ENCODE peak calls at places on chromosomes 7 and 10, in ten cellular contexts. One of them, this sample, is unnamed.

GRCh38 chr7:150568714-150569113 is 1.5 kb downstream of the GIMAP4 start:
- DNase-seq in cardiac fibroblast: no peak
- DNase-seq in colonic mucosa: no peak
- DNase-seq in GM23338: no peak
- DNase-seq in right lobe of liver: no peak
- DNase-seq in PC-9: no peak
- DNase-seq in Calu3: no peak
- DNase-seq in tibial nerve: no peak
- DNase-seq in uterus: no peak
- DNase-seq in fibroblast of lung: no peak
- DNase-seq in this sample: no peak

GRCh38 chr7:110569486-110569885 is 521.4 kb upstream of the LRRN3 start:
- DNase-seq in right lobe of liver: no peak
- DNase-seq in GM23338: no peak
- DNase-seq in colonic mucosa: no peak
- DNase-seq in PC-9: no peak
- DNase-seq in fibroblast of lung: no peak
- DNase-seq in tibial nerve: no peak
- DNase-seq in cardiac fibroblast: no peak
- DNase-seq in uterus: no peak
- DNase-seq in Calu3: no peak
- DNase-seq in this sample: no peak

GRCh38 chr7:1940402-1940786 is 270.3 kb downstream of the ELFN1 start:
- DNase-seq in Calu3: peak; percentile 51
- DNase-seq in PC-9: no peak
- DNase-seq in cardiac fibroblast: peak; percentile 59
- DNase-seq in fibroblast of lung: peak; percentile 36
- DNase-seq in GM23338: no peak
- DNase-seq in colonic mucosa: peak; percentile 62
- DNase-seq in tibial nerve: peak; percentile 34
- DNase-seq in uterus: no peak
- DNase-seq in right lobe of liver: no peak
- DNase-seq in this sample: peak; percentile 66

GRCh38 chr7:101833799-101834198 is 16.4 kb downstream of the CUX1 start:
- DNase-seq in colonic mucosa: no peak
- DNase-seq in right lobe of liver: peak; percentile 21
- DNase-seq in cardiac fibroblast: no peak
- DNase-seq in Calu3: no peak
- DNase-seq in fibroblast of lung: no peak
- DNase-seq in PC-9: no peak
- DNase-seq in GM23338: no peak
- DNase-seq in uterus: no peak
- DNase-seq in tibial nerve: no peak
- DNase-seq in this sample: no peak

GRCh38 chr10:1715821-1716220 is 21.5 kb downstream of the ADARB2 start:
- DNase-seq in Calu3: peak; percentile 36
- DNase-seq in cardiac fibroblast: no peak
- DNase-seq in right lobe of liver: no peak
- DNase-seq in fibroblast of lung: no peak
- DNase-seq in colonic mucosa: no peak
- DNase-seq in uterus: no peak
- DNase-seq in PC-9: no peak
- DNase-seq in tibial nerve: no peak
- DNase-seq in GM23338: peak; percentile 69
- DNase-seq in this sample: no peak

GRCh38 chr10:44301781-44302400 is 83.0 kb downstream of the CXCL12 start:
- DNase-seq in fibroblast of lung: no peak
- DNase-seq in colonic mucosa: no peak
- DNase-seq in GM23338: no peak
- DNase-seq in Calu3: no peak
- DNase-seq in tibial nerve: no peak
- DNase-seq in cardiac fibroblast: no peak
- DNase-seq in right lobe of liver: no peak
- DNase-seq in PC-9: no peak
- DNase-seq in uterus: no peak
- DNase-seq in this sample: no peak

GRCh38 chr10:78851652-78852051 is 217.1 kb upstream of the ZMIZ1 start:
- DNase-seq in PC-9: no peak
- DNase-seq in right lobe of liver: no peak
- DNase-seq in uterus: no peak
- DNase-seq in cardiac fibroblast: no peak
- DNase-seq in GM23338: no peak
- DNase-seq in colonic mucosa: no peak
- DNase-seq in fibroblast of lung: peak; percentile 22
- DNase-seq in tibial nerve: peak; percentile 30
- DNase-seq in Calu3: no peak
- DNase-seq in this sample: no peak

GRCh38 chr10:132158810-132159209 is 27.9 kb upstream of the DPYSL4 start:
- DNase-seq in GM23338: peak; percentile 38
- DNase-seq in colonic mucosa: no peak
- DNase-seq in cardiac fibroblast: no peak
- DNase-seq in uterus: no peak
- DNase-seq in Calu3: no peak
- DNase-seq in tibial nerve: no peak
- DNase-seq in fibroblast of lung: no peak
- DNase-seq in right lobe of liver: no peak
- DNase-seq in PC-9: no peak
- DNase-seq in this sample: no peak

GRCh38 chr7:158353606-158354570 is 233.7 kb downstream of the PTPRN2 start:
- DNase-seq in Calu3: no peak
- DNase-seq in GM23338: peak; percentile 69
- DNase-seq in right lobe of liver: no peak
- DNase-seq in PC-9: peak; percentile 29
- DNase-seq in tibial nerve: no peak
- DNase-seq in fibroblast of lung: no peak
- DNase-seq in colonic mucosa: peak; percentile 30
- DNase-seq in cardiac fibroblast: peak; percentile 10
- DNase-seq in uterus: no peak
- DNase-seq in this sample: peak; percentile 51

GRCh38 chr7:24978837-24979469 is 1.0 kb downstream of the OSBPL3 start:
- DNase-seq in GM23338: peak; percentile 92
- DNase-seq in colonic mucosa: no peak
- DNase-seq in PC-9: peak; percentile 47
- DNase-seq in tibial nerve: no peak
- DNase-seq in right lobe of liver: peak; percentile 45
- DNase-seq in Calu3: peak; percentile 44
- DNase-seq in fibroblast of lung: peak; percentile 30
- DNase-seq in cardiac fibroblast: no peak
- DNase-seq in uterus: no peak
- DNase-seq in this sample: no peak

GRCh38 chr7:64667311-64667710 is 1.4 kb downstream of the ZNF107 start:
- DNase-seq in fibroblast of lung: no peak
- DNase-seq in colonic mucosa: no peak
- DNase-seq in right lobe of liver: no peak
- DNase-seq in GM23338: no peak
- DNase-seq in tibial nerve: no peak
- DNase-seq in cardiac fibroblast: no peak
- DNase-seq in Calu3: no peak
- DNase-seq in uterus: no peak
- DNase-seq in PC-9: no peak
- DNase-seq in this sample: no peak

GRCh38 chr7:27182285-27182827 is 2.7 kb downstream of the HOXA11 start:
- DNase-seq in GM23338: no peak
- DNase-seq in Calu3: no peak
- DNase-seq in tibial nerve: no peak
- DNase-seq in uterus: peak; percentile 26
- DNase-seq in PC-9: no peak
- DNase-seq in cardiac fibroblast: no peak
- DNase-seq in fibroblast of lung: no peak
- DNase-seq in right lobe of liver: peak; percentile 33
- DNase-seq in colonic mucosa: no peak
- DNase-seq in this sample: no peak

GRCh38 chr10:10233256-10233655 is 784.4 kb upstream of the CELF2 start:
- DNase-seq in PC-9: no peak
- DNase-seq in cardiac fibroblast: peak; percentile 37
- DNase-seq in GM23338: no peak
- DNase-seq in tibial nerve: no peak
- DNase-seq in Calu3: no peak
- DNase-seq in right lobe of liver: no peak
- DNase-seq in colonic mucosa: no peak
- DNase-seq in uterus: no peak
- DNase-seq in fibroblast of lung: peak; percentile 43
- DNase-seq in this sample: peak; percentile 3

GRCh38 chr7:28787116-28787515 is 171.0 kb downstream of the TRIL start:
- DNase-seq in cardiac fibroblast: no peak
- DNase-seq in fibroblast of lung: no peak
- DNase-seq in right lobe of liver: no peak
- DNase-seq in Calu3: no peak
- DNase-seq in GM23338: no peak
- DNase-seq in colonic mucosa: no peak
- DNase-seq in PC-9: no peak
- DNase-seq in uterus: no peak
- DNase-seq in tibial nerve: no peak
- DNase-seq in this sample: no peak

GRCh38 chr10:69232252-69232651 is 12.1 kb downstream of the HKDC1 start:
- DNase-seq in right lobe of liver: no peak
- DNase-seq in fibroblast of lung: peak; percentile 69
- DNase-seq in Calu3: peak; percentile 45
- DNase-seq in GM23338: peak; percentile 34
- DNase-seq in uterus: no peak
- DNase-seq in tibial nerve: no peak
- DNase-seq in colonic mucosa: no peak
- DNase-seq in PC-9: peak; percentile 88
- DNase-seq in cardiac fibroblast: peak; percentile 72
- DNase-seq in this sample: peak; percentile 89

GRCh38 chr7:41771717-41772116 is 68.8 kb upstream of the INHBA start:
- DNase-seq in uterus: no peak
- DNase-seq in tibial nerve: no peak
- DNase-seq in right lobe of liver: no peak
- DNase-seq in PC-9: no peak
- DNase-seq in GM23338: peak; percentile 64
- DNase-seq in colonic mucosa: no peak
- DNase-seq in cardiac fibroblast: no peak
- DNase-seq in Calu3: no peak
- DNase-seq in fibroblast of lung: no peak
- DNase-seq in this sample: no peak

GRCh38 chr7:1758859-1759521 is 88.9 kb downstream of the ELFN1 start:
- DNase-seq in uterus: no peak
- DNase-seq in tibial nerve: no peak
- DNase-seq in right lobe of liver: no peak
- DNase-seq in fibroblast of lung: no peak
- DNase-seq in cardiac fibroblast: no peak
- DNase-seq in GM23338: no peak
- DNase-seq in Calu3: no peak
- DNase-seq in colonic mucosa: no peak
- DNase-seq in PC-9: no peak
- DNase-seq in this sample: no peak

GRCh38 chr10:77182803-77183202 is 454.8 kb downstream of the KCNMA1 start:
- DNase-seq in GM23338: no peak
- DNase-seq in uterus: no peak
- DNase-seq in colonic mucosa: no peak
- DNase-seq in right lobe of liver: no peak
- DNase-seq in cardiac fibroblast: no peak
- DNase-seq in fibroblast of lung: no peak
- DNase-seq in PC-9: no peak
- DNase-seq in tibial nerve: no peak
- DNase-seq in Calu3: no peak
- DNase-seq in this sample: no peak
- TF ChIP-seq CTCF in GM23338: no peak
- TF ChIP-seq CTCF in uterus: no peak
- TF ChIP-seq CTCF in colonic mucosa: no peak
- TF ChIP-seq CTCF in right lobe of liver: no peak
- TF ChIP-seq CTCF in cardiac fibroblast: no peak
- TF ChIP-seq CTCF in fibroblast of lung: no peak
- TF ChIP-seq CTCF in PC-9: no peak
- TF ChIP-seq CTCF in tibial nerve: no peak
- TF ChIP-seq CTCF in Calu3: no peak
- TF ChIP-seq CTCF in this sample: no peak

GRCh38 chr7:118563311-118563710 is 338.8 kb downstream of the ANKRD7 start:
- DNase-seq in cardiac fibroblast: no peak
- DNase-seq in uterus: no peak
- DNase-seq in fibroblast of lung: no peak
- DNase-seq in PC-9: no peak
- DNase-seq in Calu3: no peak
- DNase-seq in colonic mucosa: no peak
- DNase-seq in right lobe of liver: no peak
- DNase-seq in GM23338: no peak
- DNase-seq in tibial nerve: no peak
- DNase-seq in this sample: no peak
- TF ChIP-seq CTCF in cardiac fibroblast: no peak
- TF ChIP-seq CTCF in uterus: no peak
- TF ChIP-seq CTCF in fibroblast of lung: no peak
- TF ChIP-seq CTCF in PC-9: no peak
- TF ChIP-seq CTCF in Calu3: no peak
- TF ChIP-seq CTCF in colonic mucosa: no peak
- TF ChIP-seq CTCF in right lobe of liver: no peak
- TF ChIP-seq CTCF in GM23338: no peak
- TF ChIP-seq CTCF in tibial nerve: no peak
- TF ChIP-seq CTCF in this sample: no peak

GRCh38 chr10:62817120-62817762 is 1.1 kb upstream of the EGR2 start:
- DNase-seq in cardiac fibroblast: peak; percentile 62
- DNase-seq in PC-9: peak; percentile 37
- DNase-seq in right lobe of liver: peak; percentile 68
- DNase-seq in tibial nerve: peak; percentile 31
- DNase-seq in fibroblast of lung: no peak
- DNase-seq in GM23338: peak; percentile 35
- DNase-seq in uterus: peak; percentile 59
- DNase-seq in colonic mucosa: peak; percentile 56
- DNase-seq in Calu3: peak; percentile 57
- DNase-seq in this sample: no peak
- TF ChIP-seq CTCF in cardiac fibroblast: no peak
- TF ChIP-seq CTCF in PC-9: no peak
- TF ChIP-seq CTCF in right lobe of liver: no peak
- TF ChIP-seq CTCF in tibial nerve: no peak
- TF ChIP-seq CTCF in fibroblast of lung: no peak
- TF ChIP-seq CTCF in GM23338: no peak
- TF ChIP-seq CTCF in uterus: no peak
- TF ChIP-seq CTCF in colonic mucosa: no peak
- TF ChIP-seq CTCF in Calu3: no peak
- TF ChIP-seq CTCF in this sample: no peak

GRCh38 chr7:520503-521161 is 986 bp upstream of the PDGFA start:
- DNase-seq in Calu3: no peak
- DNase-seq in GM23338: peak; percentile 74
- DNase-seq in right lobe of liver: no peak
- DNase-seq in uterus: peak; percentile 56
- DNase-seq in fibroblast of lung: no peak
- DNase-seq in PC-9: no peak
- DNase-seq in colonic mucosa: no peak
- DNase-seq in tibial nerve: no peak
- DNase-seq in cardiac fibroblast: peak; percentile 34
- DNase-seq in this sample: no peak

GRCh38 chr7:521221-522070 is 1.8 kb upstream of the PDGFA start:
- DNase-seq in right lobe of liver: no peak
- DNase-seq in uterus: peak; percentile 69
- DNase-seq in colonic mucosa: no peak
- DNase-seq in cardiac fibroblast: peak; percentile 58
- DNase-seq in fibroblast of lung: no peak
- DNase-seq in PC-9: peak; percentile 72
- DNase-seq in tibial nerve: no peak
- DNase-seq in Calu3: peak; percentile 70
- DNase-seq in GM23338: no peak
- DNase-seq in this sample: no peak

GRCh38 chr7:518630-519428 is 817 bp downstream of the PDGFA start:
- DNase-seq in cardiac fibroblast: peak; percentile 85
- DNase-seq in right lobe of liver: peak; percentile 87
- DNase-seq in colonic mucosa: peak; percentile 89
- DNase-seq in GM23338: peak; percentile 74
- DNase-seq in tibial nerve: peak; percentile 41
- DNase-seq in fibroblast of lung: peak; percentile 72
- DNase-seq in Calu3: peak; percentile 84
- DNase-seq in uterus: peak; percentile 77
- DNase-seq in PC-9: peak; percentile 93
- DNase-seq in this sample: peak; percentile 78

GRCh38 chr7:519429-519973 is at the start of gene PDGFA:
- DNase-seq in Calu3: peak; percentile 66
- DNase-seq in colonic mucosa: no peak
- DNase-seq in fibroblast of lung: peak; percentile 48
- DNase-seq in cardiac fibroblast: peak; percentile 66
- DNase-seq in PC-9: peak; percentile 62
- DNase-seq in tibial nerve: no peak
- DNase-seq in GM23338: no peak
- DNase-seq in right lobe of liver: no peak
- DNase-seq in uterus: peak; percentile 50
- DNase-seq in this sample: peak; percentile 58

GRCh38 chr7:519974-520458 is 370 bp upstream of the PDGFA start:
- DNase-seq in Calu3: peak; percentile 80
- DNase-seq in right lobe of liver: no peak
- DNase-seq in colonic mucosa: no peak
- DNase-seq in fibroblast of lung: peak; percentile 45
- DNase-seq in GM23338: peak; percentile 87
- DNase-seq in PC-9: peak; percentile 73
- DNase-seq in tibial nerve: no peak
- DNase-seq in cardiac fibroblast: peak; percentile 75
- DNase-seq in uterus: peak; percentile 66
- DNase-seq in this sample: peak; percentile 56
- TF ChIP-seq CTCF in Calu3: no peak
- TF ChIP-seq CTCF in right lobe of liver: no peak
- TF ChIP-seq CTCF in colonic mucosa: no peak
- TF ChIP-seq CTCF in fibroblast of lung: no peak
- TF ChIP-seq CTCF in GM23338: no peak
- TF ChIP-seq CTCF in PC-9: no peak
- TF ChIP-seq CTCF in tibial nerve: peak; percentile 5
- TF ChIP-seq CTCF in cardiac fibroblast: no peak
- TF ChIP-seq CTCF in uterus: no peak
- TF ChIP-seq CTCF in this sample: no peak